ENCODE peak calls at places on chromosomes 11 and 22, in five cellular contexts. U, N, T, H and F are unnamed samples.

GRCh38 chr11:27064086-27064485 is 23.5 kb downstream of the BBOX1 start:
- DNase-seq in N (no peak), U (no peak), T (no peak), H (no peak), F (no peak)

GRCh38 chr11:74819400-74819799 is 70.8 kb downstream of the RNF169 start:
- DNase-seq in T (peak), U (no peak), N (no peak), H (no peak), F (no peak)

GRCh38 chr22:19022755-19023154 is 86.7 kb upstream of the PRODH start:
- DNase-seq in H (no peak), N (no peak), T (no peak), U (no peak), F (no peak)

GRCh38 chr22:38153821-38154562 is 27.6 kb downstream of the PLA2G6 start:
- DNase-seq in N (no peak), T (no peak), H (no peak), U (no peak), F (no peak)

GRCh38 chr11:45995342-45995734 is 72.9 kb downstream of the LARGE2 start:
- DNase-seq in H (no peak), U (no peak), N (no peak), T (no peak), F (no peak)

GRCh38 chr11:1205121-1205986 is 17.5 kb upstream of the MUC5B start:
- DNase-seq in H (no peak), N (no peak), U (no peak), T (no peak), F (no peak)

GRCh38 chr11:64327993-64328392 is 10.1 kb downstream of the PRDX5 start:
- DNase-seq in N (no peak), H (no peak), T (no peak), U (no peak), F (no peak)

GRCh38 chr11:73267122-73267846 is 4.9 kb upstream of the P2RY6 start:
- DNase-seq in N (no peak), H (no peak), U (no peak), T (no peak), F (no peak)

GRCh38 chr22:16776088-16776487 is 49.1 kb downstream of the XKR3 start:
- DNase-seq in H (no peak), N (no peak), U (no peak), T (no peak), F (no peak)

GRCh38 chr22:23801238-23801821 is 14.6 kb downstream of the SMARCB1 start:
- DNase-seq in H (no peak), N (no peak), T (no peak), U (no peak), F (no peak)

GRCh38 chr11:68179847-68180246 is 33.2 kb downstream of the KMT5B start:
- DNase-seq in U (no peak), N (no peak), H (no peak), T (no peak), F (no peak)

GRCh38 chr22:35514366-35514765 is 26.3 kb upstream of the RASD2 start:
- DNase-seq in U (no peak), H (no peak), T (no peak), N (no peak), F (no peak)

GRCh38 chr11:69335010-69335409 is 41.1 kb downstream of the MYEOV start:
- DNase-seq in H (no peak), N (no peak), U (no peak), T (no peak), F (peak)

GRCh38 chr22:37672920-37673453 is 2.4 kb upstream of the LGALS1 start:
- DNase-seq in T (no peak), H (no peak), N (no peak), U (no peak), F (no peak)

GRCh38 chr11:1876361-1877063 is 15.2 kb downstream of the PRR33 start:
- DNase-seq in N (no peak), U (no peak), T (no peak), H (no peak), F (peak)

GRCh38 chr11:65786008-65786785 is 666 bp upstream of the OVOL1 start:
- DNase-seq in N (no peak), T (no peak), U (no peak), H (no peak), F (no peak)

GRCh38 chr11:20559523-20560300 is 39.7 kb upstream of the SLC6A5 start:
- DNase-seq in T (no peak), H (no peak), U (no peak), N (no peak), F (no peak)

GRCh38 chr11:27858901-27859300 is 158.6 kb upstream of the BDNF start:
- DNase-seq in N (no peak), H (no peak), T (no peak), U (no peak), F (no peak)